ENCODE peak calls at places on chromosomes 16 and 17, in four cellular contexts. Q is HepG2, B is OCI-LY7, O is astrocyte. S is an unnamed sample.
A peak's percentile ranks its signal among the peaks of the same experiment; 100 is the strongest.

GRCh38 chr16:35182043-35182677 is 1722.7 kb downstream of the TP53TG3F start:
- DNase-seq in O (no peak), B (no peak), Q (no peak), S (no peak)

GRCh38 chr17:50146230-50146926 is 4.1 kb downstream of the PPP1R9B start:
- DNase-seq in B (no peak), Q (no peak), O (no peak), S (no peak)

GRCh38 chr17:75191584-75191983 is 8.8 kb upstream of the SUMO2 start:
- DNase-seq in B (no peak), O (no peak), Q (no peak), S (no peak)

GRCh38 chr17:40190197-40191021 is 13.1 kb downstream of the RAPGEFL1 start:
- DNase-seq in O (no peak), B (peak; percentile 64), Q (peak; percentile 59), S (no peak)

GRCh38 chr16:1793578-1794220 is at the start of gene IGFALS:
- DNase-seq in Q (no peak), O (no peak), B (no peak), S (no peak)

GRCh38 chr17:2214047-2214717 is 89.4 kb downstream of the SMG6 start:
- DNase-seq in Q (no peak), B (no peak), O (peak; percentile 93), S (no peak)

GRCh38 chr17:32298721-32299578 is 33.3 kb downstream of the RHBDL3 start:
- DNase-seq in B (no peak), Q (no peak), O (no peak), S (no peak)

GRCh38 chr17:78889525-78889924 is 13.5 kb downstream of the CEP295NL start:
- DNase-seq in B (peak; percentile 17), Q (no peak), O (no peak), S (no peak)

GRCh38 chr17:45910667-45911066 is 16.3 kb downstream of the MAPT start:
- DNase-seq in Q (no peak), B (no peak), O (no peak), S (no peak)

GRCh38 chr17:20284018-20284417 is 183.3 kb downstream of the LGALS9B start:
- DNase-seq in B (no peak), O (no peak), Q (no peak), S (no peak)

GRCh38 chr16:85584192-85584757 is 28.8 kb upstream of the GSE1 start:
- DNase-seq in O (no peak), B (no peak), Q (no peak), S (no peak)

GRCh38 chr17:71921726-71922320 is 199.0 kb upstream of the SOX9 start:
- DNase-seq in Q (no peak), O (peak; percentile 60), B (no peak), S (no peak)

GRCh38 chr17:43927101-43927935 is 15.0 kb downstream of the PPY start:
- DNase-seq in O (no peak), B (no peak), Q (no peak), S (no peak)

GRCh38 chr17:81519284-81520020 is 6.9 kb upstream of the ACTG1 start:
- DNase-seq in B (peak; percentile 78), O (no peak), Q (no peak), S (peak; percentile 96)

GRCh38 chr17:40074871-40075215 is 12.1 kb downstream of the THRA start:
- DNase-seq in B (no peak), O (no peak), Q (no peak), S (no peak)

GRCh38 chr17:42408076-42408475 is 15.0 kb downstream of the CAVIN1 start:
- DNase-seq in B (no peak), Q (no peak), O (no peak), S (no peak)

GRCh38 chr16:1192384-1193073 is 32.5 kb downstream of the TPSG1 start:
- DNase-seq in B (no peak), O (no peak), Q (peak; percentile 15), S (no peak)

GRCh38 chr16:21283521-21284289 is 5.6 kb upstream of the CRYM start:
- DNase-seq in O (peak; percentile 35), Q (peak; percentile 51), B (no peak), S (no peak)

GRCh38 chr17:63356275-63356905 is 89.7 kb downstream of the CYB561 start:
- DNase-seq in Q (no peak), O (peak; percentile 90), B (no peak), S (no peak)

GRCh38 chr16:17766012-17766411 is 295.3 kb upstream of the XYLT1 start:
- DNase-seq in B (no peak), Q (no peak), O (no peak), S (no peak)

GRCh38 chr17:83091257-83092141 is 12.1 kb downstream of the METRNL start:
- DNase-seq in O (no peak), Q (peak; percentile 46), B (no peak), S (peak; percentile 88)

GRCh38 chr17:19369107-19369778 is 6.7 kb upstream of the B9D1 start:
- DNase-seq in B (no peak), O (no peak), Q (peak; percentile 43), S (no peak)

GRCh38 chr17:1294157-1294717 is 14.8 kb downstream of the TRARG1 start:
- DNase-seq in O (no peak), Q (no peak), B (peak; percentile 37), S (no peak)

GRCh38 chr17:35372846-35373531 is 432 bp downstream of the SLFN11 start:
- DNase-seq in Q (no peak), B (no peak), O (no peak), S (peak; percentile 27)

GRCh38 chr16:47506800-47507199 is 45.7 kb downstream of the PHKB start:
- DNase-seq in Q (no peak), O (no peak), B (peak; percentile 41), S (no peak)

GRCh38 chr17:350706-351435 is 1.7 kb downstream of the RPH3AL start:
- DNase-seq in Q (peak; percentile 50), O (peak; percentile 23), B (no peak), S (peak; percentile 75)

GRCh38 chr17:73397278-73397826 is 85.6 kb upstream of the CDC42EP4 start:
- DNase-seq in Q (no peak), O (no peak), B (no peak), S (no peak)

GRCh38 chr17:31068291-31068690 is 26.5 kb upstream of the NF1 start:
- DNase-seq in B (peak; percentile 71), O (no peak), Q (peak; percentile 37), S (no peak)

GRCh38 chr16:27108826-27109665 is 42.3 kb downstream of the C16orf82 start:
- DNase-seq in O (no peak), Q (no peak), B (no peak), S (no peak)

GRCh38 chr17:76405967-76406647 is 21.7 kb downstream of the SPHK1 start:
- DNase-seq in O (no peak), Q (no peak), B (peak; percentile 66), S (no peak)

GRCh38 chr16:23836404-23837291 is 865 bp downstream of the PRKCB start:
- DNase-seq in O (no peak), B (peak; percentile 75), Q (no peak), S (no peak)

GRCh38 chr17:68509151-68510057 is 2.8 kb upstream of the PRKAR1A start:
- DNase-seq in O (no peak), Q (peak; percentile 77), B (peak; percentile 87), S (no peak)

GRCh38 chr17:50586421-50587247 is 26.1 kb downstream of the CACNA1G start:
- DNase-seq in O (no peak), B (no peak), Q (no peak), S (no peak)

GRCh38 chr17:28057731-28058246 is 15.3 kb downstream of the NLK start:
- DNase-seq in O (peak; percentile 55), Q (peak; percentile 49), B (no peak), S (peak; percentile 83)

GRCh38 chr16:8254425-8254824 is 335.9 kb downstream of the TMEM114 start:
- DNase-seq in B (no peak), O (no peak), Q (no peak), S (no peak)

GRCh38 chr17:10003705-10004104 is 98.6 kb upstream of the RCVRN start:
- DNase-seq in Q (no peak), B (no peak), O (no peak), S (no peak)

GRCh38 chr17:59762022-59762825 is 54.8 kb downstream of the VMP1 start:
- DNase-seq in Q (no peak), B (no peak), O (peak; percentile 93), S (no peak)

GRCh38 chr17:27244481-27245223 is 49.3 kb upstream of the WSB1 start:
- DNase-seq in Q (peak; percentile 53), O (peak; percentile 88), B (no peak), S (no peak)

DNA sequence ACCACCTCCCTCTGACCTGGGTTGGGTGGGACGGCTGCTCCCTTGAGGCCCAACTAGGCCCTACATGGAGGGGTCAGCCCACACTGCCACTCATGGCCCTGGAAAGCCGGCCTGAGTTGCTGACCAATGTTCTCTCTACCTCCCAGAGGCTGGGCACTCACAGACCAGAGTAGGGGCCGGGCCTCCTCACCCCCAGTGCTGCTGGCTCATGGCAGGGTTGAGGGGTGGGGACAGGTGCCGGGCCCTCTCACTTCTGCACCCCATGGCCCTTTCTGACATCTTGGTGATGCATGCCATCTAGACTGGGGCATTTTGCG is 9.7 kb downstream of the ADCY7 start:
- DNase-seq in B (no peak), Q (no peak), O (no peak), S (no peak)
- H3K79me2 ChIP-seq in B (peaks cover 61% of the 10 kb centered on the region), Q (no peaks in the 10 kb centered on the region), O (peaks cover 6% of the 10 kb centered on the region), S (no peaks in the 10 kb centered on the region)

GRCh38 chr16:12802661-12803060 is 1.0 kb downstream of the CPPED1 start:
- DNase-seq in B (peak; percentile 14), Q (no peak), O (no peak), S (no peak)

GRCh38 chr16:12802048-12802447 is 1.6 kb downstream of the CPPED1 start:
- DNase-seq in Q (no peak), O (no peak), B (no peak), S (peak; percentile 82)

GRCh38 chr16:12805091-12805490 is 1.4 kb upstream of the CPPED1 start:
- DNase-seq in Q (no peak), O (no peak), B (no peak), S (no peak)

GRCh38 chr16:12804395-12804794 is 708 bp upstream of the CPPED1 start:
- DNase-seq in O (no peak), Q (no peak), B (no peak), S (no peak)

GRCh38 chr16:12803203-12804093 is at the start of gene CPPED1:
- DNase-seq in B (peak; percentile 95), O (peak; percentile 85), Q (peak; percentile 93), S (peak; percentile 83)
- H3K4me1 ChIP-seq in B (peaks cover 21% of the 10 kb centered on the region), O (peaks cover 21% of the 10 kb centered on the region), Q (peaks cover 58% of the 10 kb centered on the region), S (peaks cover 39% of the 10 kb centered on the region)

GRCh38 chr16:67173808-67174705 is 3.7 kb downstream of the NOL3 start:
- DNase-seq in Q (peak; percentile 82), O (peak; percentile 78), B (peak; percentile 35), S (peak; percentile 85)
- H3K79me2 ChIP-seq in Q (no peaks in the 10 kb centered on the region), O (no peaks in the 10 kb centered on the region), B (no peaks in the 10 kb centered on the region), S (peaks cover 15% of the 10 kb centered on the region)

GRCh38 chr16:57640612-57641011 is 12.2 kb downstream of the ADGRG1 start:
- DNase-seq in Q (no peak), O (no peak), B (no peak), S (no peak)

GRCh38 chr16:57638381-57638780 is 10.0 kb downstream of the ADGRG1 start:
- DNase-seq in O (no peak), B (no peak), Q (no peak), S (no peak)

GRCh38 chr16:57640185-57640584 is 11.8 kb downstream of the ADGRG1 start:
- DNase-seq in O (no peak), Q (no peak), B (no peak), S (no peak)

GRCh38 chr16:57637965-57638364 is 9.5 kb downstream of the ADGRG1 start:
- DNase-seq in B (no peak), Q (no peak), O (no peak), S (no peak)

GRCh38 chr16:57639172-57639571 is 10.7 kb downstream of the ADGRG1 start:
- DNase-seq in B (peak; percentile 37), O (no peak), Q (no peak), S (no peak)
- H3K4me1 ChIP-seq in B (no peaks in the 10 kb centered on the region), O (peaks cover 14% of the 10 kb centered on the region), Q (peaks cover 79% of the 10 kb centered on the region), S (peaks cover 52% of the 10 kb centered on the region)

GRCh38 chr17:38353084-38353604 is 1.5 kb downstream of the SOCS7 start:
- DNase-seq in O (no peak), Q (no peak), B (peak; percentile 33), S (no peak)
- H3K79me2 ChIP-seq in O (peaks cover 60% of the 10 kb centered on the region), Q (peaks cover 53% of the 10 kb centered on the region), B (peaks cover 15% of the 10 kb centered on the region), S (peaks cover 51% of the 10 kb centered on the region)